ENCODE peak calls at places on chromosomes 4 and X, in eight cellular contexts. V is SK-N-SH, X is HCT116, K is breast epithelium, D is transverse colon, M is GM12891, T is sigmoid colon, F is spleen. J is an unnamed sample.

GRCh38 chr4:26459054-26459755 is 31.1 kb downstream of the CCKAR start:
- DNase-seq in D (no peak), K (no peak), V (peak), M (peak), X (peak), T (no peak), F (no peak), J (peak)

GRCh38 chr4:10303291-10303690 is 153.9 kb downstream of the ZNF518B start:
- DNase-seq in M (no peak), T (no peak), D (no peak), V (no peak), F (no peak), X (no peak), K (no peak), J (no peak)

GRCh38 chr4:107453987-107454386 is 266.0 kb downstream of the PAPSS1 start:
- DNase-seq in X (no peak), V (no peak), M (no peak), K (no peak), D (no peak), T (no peak), F (no peak), J (no peak)

GRCh38 chr4:105057370-105058096 is 89.1 kb upstream of the TET2 start:
- DNase-seq in X (no peak), V (no peak), K (no peak), F (no peak), D (no peak), M (no peak), T (no peak), J (no peak)

GRCh38 chrX:9003041-9003440 is 30.9 kb downstream of the FAM9B start:
- DNase-seq in X (no peak), V (no peak), T (no peak), K (no peak), F (no peak), D (no peak), M (no peak), J (no peak)

GRCh38 chr4:186820371-186820990 is 96.8 kb upstream of the FAT1 start:
- DNase-seq in M (no peak), F (no peak), K (no peak), D (peak), T (peak), X (peak), V (peak), J (no peak)

GRCh38 chr4:2042207-2042946 is 16.8 kb upstream of the NAT8L start:
- DNase-seq in K (no peak), D (peak), V (peak), F (peak), X (no peak), T (no peak), M (no peak), J (peak)

GRCh38 chrX:42714981-42715688 is 62.8 kb downstream of the PPP1R2C start:
- DNase-seq in X (no peak), D (peak), F (no peak), T (peak), V (peak), K (peak), M (no peak), J (no peak)

GRCh38 chr4:105346869-105347268 is 127.0 kb downstream of the PPA2 start:
- DNase-seq in V (no peak), K (no peak), X (no peak), T (no peak), D (no peak), F (no peak), M (no peak), J (no peak)

GRCh38 chrX:107226766-107227165 is 20.4 kb downstream of the DNAAF6 start:
- DNase-seq in T (no peak), M (no peak), F (no peak), V (peak), D (no peak), K (no peak), X (no peak), J (no peak)

GRCh38 chr4:96126227-96126626 is 286.3 kb downstream of the PDHA2 start:
- DNase-seq in M (no peak), K (no peak), T (no peak), X (no peak), V (no peak), F (peak), D (no peak), J (no peak)

GRCh38 chr4:181966084-181966483 is 277.1 kb upstream of the TENM3 start:
- DNase-seq in F (no peak), V (peak), K (no peak), T (no peak), D (no peak), X (no peak), M (no peak), J (no peak)

GRCh38 chrX:21479695-21480280 is 105.6 kb downstream of the CNKSR2 start:
- DNase-seq in F (no peak), D (no peak), V (peak), K (no peak), T (no peak), M (no peak), X (no peak), J (no peak)

GRCh38 chrX:54921427-54922021 is 900 bp downstream of the TRO start:
- DNase-seq in X (no peak), D (peak), T (peak), K (peak), M (peak), F (no peak), V (peak), J (peak)

GRCh38 chrX:110168585-110168984 is 149.3 kb downstream of the AMMECR1 start:
- DNase-seq in F (no peak), K (no peak), D (no peak), M (no peak), T (no peak), X (no peak), V (no peak), J (no peak)

GRCh38 chrX:75229774-75230173 is 44.1 kb upstream of the UPRT start:
- DNase-seq in M (no peak), T (no peak), X (no peak), K (no peak), F (no peak), V (no peak), D (no peak), J (no peak)

GRCh38 chrX:153766098-153766817 is 2.2 kb downstream of the PLXNB3 start:
- DNase-seq in X (no peak), D (peak), K (no peak), V (peak), M (peak), T (peak), F (peak), J (no peak)

GRCh38 chrX:71095555-71095970 is at the start of gene FOXO4:
- DNase-seq in V (peak), M (peak), K (peak), F (peak), T (peak), X (peak), D (peak), J (peak)
- TF ChIP-seq POLR2AphosphoS5 in V (peak), M (no peak), K (no peak), F (peak), T (no peak), X (peak), D (peak), J (peak)

GRCh38 chr4:66794635-66795034 is 750.7 kb downstream of the CENPC start:
- DNase-seq in M (no peak), V (no peak), K (no peak), F (no peak), T (no peak), D (no peak), X (no peak), J (no peak)
- TF ChIP-seq POLR2AphosphoS5 in M (no peak), V (no peak), K (no peak), F (no peak), T (no peak), D (no peak), X (no peak), J (no peak)

GRCh38 chr4:53734584-53735363 is 143.5 kb upstream of the LNX1 start:
- DNase-seq in M (no peak), V (no peak), F (no peak), T (no peak), K (no peak), X (no peak), D (no peak), J (no peak)
- TF ChIP-seq POLR2AphosphoS5 in M (no peak), V (no peak), F (no peak), T (no peak), K (no peak), X (no peak), D (no peak), J (no peak)

GRCh38 chr4:108947526-108947925 is 184.7 kb upstream of the ETNPPL start:
- DNase-seq in X (no peak), M (no peak), K (no peak), F (no peak), D (no peak), T (no peak), V (no peak), J (no peak)
- TF ChIP-seq POLR2AphosphoS5 in X (no peak), M (no peak), K (no peak), F (no peak), D (no peak), T (no peak), V (no peak), J (no peak)

GRCh38 chrX:52563105-52563504 is 46.2 kb upstream of the XAGE1B start:
- DNase-seq in D (no peak), V (no peak), K (no peak), M (no peak), T (no peak), F (no peak), X (no peak), J (no peak)
- TF ChIP-seq POLR2AphosphoS5 in D (no peak), V (no peak), K (no peak), M (no peak), T (no peak), F (no peak), X (no peak), J (no peak)

GRCh38 chr4:13302876-13303275 is 181.3 kb downstream of the RAB28 start:
- DNase-seq in X (no peak), V (no peak), F (no peak), K (no peak), T (no peak), M (no peak), D (no peak), J (no peak)

GRCh38 chr4:13294961-13295605 is 189.1 kb downstream of the RAB28 start:
- DNase-seq in F (no peak), M (no peak), D (no peak), V (no peak), T (no peak), K (no peak), X (no peak), J (no peak)

GRCh38 chr4:13299343-13299742 is 184.8 kb downstream of the RAB28 start:
- DNase-seq in D (no peak), X (no peak), K (no peak), V (no peak), F (no peak), M (no peak), T (no peak), J (no peak)

GRCh38 chr4:13298655-13299054 is 185.5 kb downstream of the RAB28 start:
- DNase-seq in D (peak), F (no peak), V (no peak), K (no peak), T (peak), X (no peak), M (no peak), J (no peak)
- TF ChIP-seq POLR2AphosphoS5 in D (peak), F (no peak), V (no peak), K (no peak), T (peak), X (no peak), M (no peak), J (no peak)

DNA sequence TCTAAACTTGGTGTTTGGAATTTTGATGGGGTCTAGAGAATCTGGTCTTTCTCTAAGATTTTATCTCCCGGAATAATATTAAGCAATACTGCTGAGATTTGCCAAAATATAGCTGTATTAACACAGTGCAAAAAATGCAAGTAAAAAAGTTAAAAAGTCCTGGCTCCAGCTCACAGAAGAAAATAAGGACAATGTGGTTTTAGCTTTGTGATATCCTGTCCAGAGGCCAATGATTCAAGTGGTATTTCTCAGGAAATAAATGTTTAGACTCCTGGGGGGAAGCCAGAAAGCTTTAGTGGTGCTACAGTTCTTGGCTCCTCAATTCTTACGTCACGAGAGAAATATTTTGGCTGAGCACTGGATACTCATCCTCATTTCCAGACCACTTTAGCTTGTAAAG is 40.9 kb upstream of the IL13RA2 start:
- DNase-seq in X (no peak), V (no peak), M (no peak), T (peak), K (no peak), F (no peak), D (no peak), J (no peak)
- TF ChIP-seq POLR2AphosphoS5 in X (no peak), V (peak), M (no peak), T (no peak), K (no peak), F (no peak), D (no peak), J (no peak)